ENCODE peak calls at places on chromosomes 3 and 15, in eight cellular contexts. One of them, this sample, is unnamed.

GRCh38 chr3:101195951-101196713 is 124.2 kb downstream of the IMPG2 start:
- DNase-seq in endothelial cell of umbilical vein: peak; percentile 89
- DNase-seq in heart left ventricle: no peak
- DNase-seq in breast epithelium: no peak
- DNase-seq in A549: peak; percentile 66
- DNase-seq in lower leg skin: no peak
- DNase-seq in sigmoid colon: no peak
- DNase-seq in tibial nerve: no peak
- DNase-seq in this sample: peak; percentile 49

GRCh38 chr3:4716731-4717362 is 223.7 kb downstream of the ITPR1 start:
- DNase-seq in A549: no peak
- DNase-seq in lower leg skin: no peak
- DNase-seq in sigmoid colon: no peak
- DNase-seq in heart left ventricle: no peak
- DNase-seq in breast epithelium: no peak
- DNase-seq in endothelial cell of umbilical vein: no peak
- DNase-seq in tibial nerve: no peak
- DNase-seq in this sample: no peak

GRCh38 chr15:96014939-96015338 is 315.6 kb upstream of the NR2F2 start:
- DNase-seq in lower leg skin: no peak
- DNase-seq in breast epithelium: no peak
- DNase-seq in A549: no peak
- DNase-seq in tibial nerve: no peak
- DNase-seq in endothelial cell of umbilical vein: no peak
- DNase-seq in sigmoid colon: no peak
- DNase-seq in heart left ventricle: no peak
- DNase-seq in this sample: no peak

GRCh38 chr3:89617706-89618105 is 510.3 kb downstream of the EPHA3 start:
- DNase-seq in endothelial cell of umbilical vein: no peak
- DNase-seq in tibial nerve: no peak
- DNase-seq in lower leg skin: no peak
- DNase-seq in breast epithelium: no peak
- DNase-seq in heart left ventricle: no peak
- DNase-seq in sigmoid colon: no peak
- DNase-seq in A549: no peak
- DNase-seq in this sample: no peak

GRCh38 chr3:112010631-112011030 is 11.9 kb downstream of the TAGLN3 start:
- DNase-seq in heart left ventricle: no peak
- DNase-seq in tibial nerve: no peak
- DNase-seq in lower leg skin: no peak
- DNase-seq in sigmoid colon: no peak
- DNase-seq in A549: no peak
- DNase-seq in breast epithelium: no peak
- DNase-seq in endothelial cell of umbilical vein: no peak
- DNase-seq in this sample: no peak

GRCh38 chr3:6250167-6250566 is 610.7 kb upstream of the GRM7 start:
- DNase-seq in A549: no peak
- DNase-seq in tibial nerve: no peak
- DNase-seq in breast epithelium: no peak
- DNase-seq in endothelial cell of umbilical vein: no peak
- DNase-seq in sigmoid colon: no peak
- DNase-seq in lower leg skin: no peak
- DNase-seq in heart left ventricle: no peak
- DNase-seq in this sample: no peak

GRCh38 chr3:123695152-123695551 is 110.3 kb upstream of the HACD2 start:
- DNase-seq in tibial nerve: no peak
- DNase-seq in endothelial cell of umbilical vein: peak; percentile 29
- DNase-seq in A549: no peak
- DNase-seq in lower leg skin: no peak
- DNase-seq in heart left ventricle: no peak
- DNase-seq in breast epithelium: no peak
- DNase-seq in sigmoid colon: no peak
- DNase-seq in this sample: no peak

GRCh38 chr15:38864827-38865604 is 300.4 kb upstream of the RASGRP1 start:
- DNase-seq in sigmoid colon: peak; percentile 81
- DNase-seq in endothelial cell of umbilical vein: no peak
- DNase-seq in A549: no peak
- DNase-seq in breast epithelium: no peak
- DNase-seq in heart left ventricle: peak; percentile 6
- DNase-seq in tibial nerve: peak; percentile 44
- DNase-seq in lower leg skin: no peak
- DNase-seq in this sample: no peak

DNA sequence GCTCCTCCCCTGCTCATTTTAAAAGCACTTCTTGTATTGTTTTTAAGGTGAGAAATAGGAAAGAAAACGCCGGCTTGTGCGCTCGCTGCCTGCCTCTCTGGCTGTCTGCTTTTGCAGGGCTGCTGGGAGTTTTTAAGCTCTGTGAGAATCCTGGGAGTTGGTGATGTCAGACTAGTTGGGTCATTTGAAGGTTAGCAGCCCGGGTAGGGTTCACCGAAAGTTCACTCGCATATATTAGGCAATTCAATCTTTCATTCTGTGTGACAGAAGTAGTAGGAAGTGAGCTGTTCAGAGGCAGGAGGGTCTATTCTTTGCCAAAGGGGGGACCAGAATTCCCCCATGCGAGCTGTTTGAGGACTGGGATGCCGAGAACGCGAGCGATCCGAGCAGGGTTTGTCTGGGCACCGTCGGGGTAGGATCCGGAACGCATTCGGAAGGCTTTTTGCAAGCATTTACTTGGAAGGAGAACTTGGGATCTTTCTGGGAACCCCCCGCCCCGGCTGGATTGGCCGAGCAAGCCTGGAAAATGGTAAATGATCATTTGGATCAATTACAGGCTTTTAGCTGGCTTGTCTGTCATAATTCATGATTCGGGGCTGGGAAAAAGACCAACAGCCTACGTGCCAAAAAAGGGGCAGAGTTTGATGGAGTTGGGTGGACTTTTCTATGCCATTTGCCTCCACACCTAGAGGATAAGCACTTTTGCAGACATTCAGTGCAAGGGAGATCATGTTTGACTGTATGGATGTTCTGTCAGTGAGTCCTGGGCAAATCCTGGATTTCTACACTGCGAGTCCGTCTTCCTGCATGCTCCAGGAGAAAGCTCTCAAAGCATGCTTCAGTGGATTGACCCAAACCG is at the start of gene RARB:
- DNase-seq in breast epithelium: peak; percentile 84
- DNase-seq in sigmoid colon: peak; percentile 92
- DNase-seq in heart left ventricle: peak; percentile 79
- DNase-seq in A549: peak; percentile 95
- DNase-seq in lower leg skin: peak; percentile 89
- DNase-seq in tibial nerve: peak; percentile 46
- DNase-seq in endothelial cell of umbilical vein: peak; percentile 98
- DNase-seq in this sample: no peak
- TF ChIP-seq POLR2A in breast epithelium: peak; percentile 85
- TF ChIP-seq POLR2A in sigmoid colon: peak; percentile 94
- TF ChIP-seq POLR2A in heart left ventricle: peak; percentile 55
- TF ChIP-seq POLR2A in A549: peak; percentile 95
- TF ChIP-seq POLR2A in lower leg skin: no peak
- TF ChIP-seq POLR2A in tibial nerve: peak; percentile 76
- TF ChIP-seq POLR2A in endothelial cell of umbilical vein: peak; percentile 96
- TF ChIP-seq POLR2A in this sample: no peak

GRCh38 chr3:69740103-69741021 is 1.1 kb downstream of the MITF start:
- DNase-seq in tibial nerve: no peak
- DNase-seq in endothelial cell of umbilical vein: no peak
- DNase-seq in heart left ventricle: peak; percentile 22
- DNase-seq in A549: no peak
- DNase-seq in breast epithelium: peak; percentile 28
- DNase-seq in lower leg skin: peak; percentile 87
- DNase-seq in sigmoid colon: peak; percentile 68
- DNase-seq in this sample: peak; percentile 70

GRCh38 chr3:69741057-69741830 is 2.0 kb downstream of the MITF start:
- DNase-seq in sigmoid colon: no peak
- DNase-seq in tibial nerve: no peak
- DNase-seq in breast epithelium: no peak
- DNase-seq in endothelial cell of umbilical vein: no peak
- DNase-seq in heart left ventricle: no peak
- DNase-seq in lower leg skin: no peak
- DNase-seq in A549: no peak
- DNase-seq in this sample: no peak

GRCh38 chr3:69738859-69739203 is 433 bp upstream of the MITF start:
- DNase-seq in heart left ventricle: peak; percentile 33
- DNase-seq in tibial nerve: no peak
- DNase-seq in sigmoid colon: peak; percentile 67
- DNase-seq in lower leg skin: peak; percentile 83
- DNase-seq in breast epithelium: no peak
- DNase-seq in A549: no peak
- DNase-seq in endothelial cell of umbilical vein: no peak
- DNase-seq in this sample: no peak

GRCh38 chr3:69738291-69738690 is 973 bp upstream of the MITF start:
- DNase-seq in endothelial cell of umbilical vein: peak; percentile 52
- DNase-seq in heart left ventricle: no peak
- DNase-seq in A549: no peak
- DNase-seq in tibial nerve: no peak
- DNase-seq in sigmoid colon: no peak
- DNase-seq in breast epithelium: no peak
- DNase-seq in lower leg skin: no peak
- DNase-seq in this sample: peak; percentile 26

DNA sequence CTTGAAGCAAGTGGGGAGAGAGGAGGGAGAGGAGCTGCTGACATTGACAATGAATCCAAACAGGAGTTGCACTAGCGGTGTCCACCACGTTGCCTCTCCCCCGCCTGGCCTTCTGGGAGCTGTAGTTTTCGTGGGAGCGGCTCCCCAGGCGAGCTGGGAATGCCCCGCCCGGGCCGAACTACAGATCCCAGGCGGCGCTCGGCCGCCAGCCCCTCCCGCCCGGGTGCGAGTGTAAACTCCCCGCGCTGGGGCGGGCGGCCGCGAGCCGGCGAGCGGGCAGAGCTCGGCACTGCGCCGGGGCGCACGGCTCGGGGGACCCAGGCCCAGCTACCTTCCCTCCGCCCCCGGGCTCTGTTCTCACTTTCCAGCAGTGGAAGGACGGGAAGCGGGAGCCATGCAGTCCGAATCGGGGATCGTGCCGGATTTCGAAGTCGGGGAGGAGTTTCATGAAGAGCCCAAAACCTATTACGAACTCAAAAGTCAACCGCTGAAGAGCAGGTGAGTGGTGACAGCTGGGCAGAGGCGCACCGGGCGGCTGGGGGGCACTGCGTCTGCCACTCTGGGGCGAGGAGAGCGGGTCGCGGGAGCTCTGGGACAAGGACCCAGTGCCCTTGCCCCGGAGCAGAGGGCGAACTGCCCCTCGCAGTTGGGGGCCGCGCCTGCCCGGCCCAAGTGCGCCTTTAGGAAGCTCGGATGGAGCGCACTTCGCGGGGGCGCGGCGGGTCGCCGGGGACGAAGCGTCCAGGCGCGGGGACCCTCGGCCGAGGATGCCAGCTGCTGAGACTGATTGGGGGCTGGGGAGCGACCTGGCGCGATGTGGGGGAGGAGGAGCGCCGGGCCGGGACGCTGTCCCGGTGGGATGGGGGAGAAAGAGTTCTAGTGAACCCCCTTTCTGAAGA is at the start of gene MITF:
- DNase-seq in A549: peak; percentile 89
- DNase-seq in tibial nerve: peak; percentile 87
- DNase-seq in lower leg skin: peak; percentile 98
- DNase-seq in heart left ventricle: peak; percentile 95
- DNase-seq in endothelial cell of umbilical vein: peak; percentile 94
- DNase-seq in sigmoid colon: peak; percentile 96
- DNase-seq in breast epithelium: peak; percentile 84
- DNase-seq in this sample: peak; percentile 92
- TF ChIP-seq POLR2A in A549: peak; percentile 24
- TF ChIP-seq POLR2A in tibial nerve: peak; percentile 50
- TF ChIP-seq POLR2A in lower leg skin: no peak
- TF ChIP-seq POLR2A in heart left ventricle: peak; percentile 71
- TF ChIP-seq POLR2A in endothelial cell of umbilical vein: peak; percentile 30
- TF ChIP-seq POLR2A in sigmoid colon: peak; percentile 74
- TF ChIP-seq POLR2A in breast epithelium: no peak
- TF ChIP-seq POLR2A in this sample: peak; percentile 47

DNA sequence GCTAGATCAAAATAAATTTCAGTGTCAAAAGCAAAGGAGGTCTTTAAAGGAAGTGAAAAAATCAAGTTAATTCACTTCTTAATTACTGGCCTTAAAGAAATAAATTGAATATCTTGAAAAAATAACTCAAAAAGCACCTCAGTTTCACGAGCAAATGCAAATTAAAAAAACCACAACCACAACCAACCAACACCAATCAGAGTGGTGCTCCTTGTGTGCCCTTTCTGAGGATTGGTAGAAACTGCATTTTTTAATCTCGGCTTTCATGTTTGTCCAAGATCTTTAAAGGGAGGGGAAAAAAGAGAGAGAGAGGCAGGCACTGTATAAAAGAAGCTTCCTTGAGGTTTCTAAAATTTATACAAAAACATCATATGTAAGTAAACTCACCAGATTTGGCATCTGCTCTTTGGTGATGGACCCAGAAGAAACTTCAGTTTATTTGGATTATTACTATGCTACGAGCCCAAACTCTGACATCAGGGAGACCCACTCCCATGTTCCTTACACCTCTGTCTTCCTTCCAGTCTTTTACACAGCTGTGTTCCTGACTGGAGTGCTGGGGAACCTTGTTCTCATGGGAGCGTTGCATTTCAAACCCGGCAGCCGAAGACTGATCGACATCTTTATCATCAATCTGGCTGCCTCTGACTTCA is at the start of gene GPR15:
- DNase-seq in sigmoid colon: no peak
- DNase-seq in A549: no peak
- DNase-seq in endothelial cell of umbilical vein: no peak
- DNase-seq in lower leg skin: no peak
- DNase-seq in tibial nerve: no peak
- DNase-seq in heart left ventricle: no peak
- DNase-seq in breast epithelium: no peak
- DNase-seq in this sample: no peak
- TF ChIP-seq POLR2A in sigmoid colon: no peak
- TF ChIP-seq POLR2A in A549: no peak
- TF ChIP-seq POLR2A in endothelial cell of umbilical vein: no peak
- TF ChIP-seq POLR2A in lower leg skin: no peak
- TF ChIP-seq POLR2A in tibial nerve: no peak
- TF ChIP-seq POLR2A in heart left ventricle: no peak
- TF ChIP-seq POLR2A in breast epithelium: no peak
- TF ChIP-seq POLR2A in this sample: no peak

DNA sequence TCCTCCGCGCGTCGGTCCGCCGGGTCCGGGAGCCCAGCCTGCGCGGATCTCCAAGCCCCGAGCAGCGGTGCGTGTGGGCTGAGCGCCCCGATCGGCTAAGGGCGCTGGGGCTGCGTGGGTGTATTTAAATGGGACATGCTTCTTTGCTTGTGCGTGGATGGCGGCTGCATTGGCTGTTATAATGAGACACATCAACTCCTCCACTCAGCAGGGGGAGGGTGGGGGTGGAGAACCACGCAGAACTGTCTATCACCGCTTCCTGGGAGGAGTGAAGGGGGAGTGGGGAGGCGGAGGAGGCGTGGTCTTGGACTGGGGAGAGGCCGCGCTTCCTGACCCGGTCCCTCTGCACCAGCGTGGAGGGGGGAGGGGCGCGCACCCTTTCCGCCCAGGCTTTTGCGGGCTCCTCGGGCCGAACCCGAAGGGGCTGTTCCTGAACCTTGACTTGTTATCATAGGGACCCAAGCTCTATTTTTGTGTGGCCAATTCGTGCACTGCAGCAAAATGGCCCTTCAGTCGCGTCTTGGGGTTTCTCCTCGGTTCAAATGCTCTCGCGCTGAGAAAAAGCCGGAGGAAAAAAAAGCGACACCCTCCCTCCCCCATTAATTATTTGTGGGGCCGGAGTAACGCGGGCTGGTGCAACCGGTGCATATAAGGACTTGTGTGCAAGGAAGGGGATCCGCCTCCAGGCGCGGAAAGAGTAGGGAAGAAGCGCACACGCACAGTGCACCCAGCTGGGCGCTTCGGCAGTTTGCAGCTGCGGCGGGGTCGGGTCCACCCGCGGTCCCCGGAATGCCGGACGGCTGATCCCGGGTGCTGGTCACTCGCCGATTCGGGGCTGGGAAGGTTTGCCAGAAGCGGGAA is at the start of gene TNIK:
- DNase-seq in endothelial cell of umbilical vein: peak; percentile 91
- DNase-seq in heart left ventricle: peak; percentile 93
- DNase-seq in breast epithelium: peak; percentile 84
- DNase-seq in lower leg skin: peak; percentile 97
- DNase-seq in A549: peak; percentile 77
- DNase-seq in sigmoid colon: peak; percentile 95
- DNase-seq in tibial nerve: peak; percentile 83
- DNase-seq in this sample: peak; percentile 91
- TF ChIP-seq POLR2A in endothelial cell of umbilical vein: peak; percentile 59
- TF ChIP-seq POLR2A in heart left ventricle: no peak
- TF ChIP-seq POLR2A in breast epithelium: no peak
- TF ChIP-seq POLR2A in lower leg skin: no peak
- TF ChIP-seq POLR2A in A549: no peak
- TF ChIP-seq POLR2A in sigmoid colon: peak; percentile 13
- TF ChIP-seq POLR2A in tibial nerve: peak; percentile 31
- TF ChIP-seq POLR2A in this sample: peak; percentile 39